ENCODE peak calls at places on chromosomes 16 and 17, in eight cellular contexts. D is NCI-H1436; Z is CD8-positive, alpha-beta memory T cell; P is Ammon's horn; C is thoracic aorta; J is effector CD4-positive, alpha-beta T cell; E is right cardiac atrium; F is stimulated activated CD8-positive, alpha-beta memory T cell treated with anti-CD3 and anti-CD28 coated beads, Interleukin-7, amount 100 ng/mL, for 1 hour. I is an unnamed sample.

GRCh38 chr17:15273141-15273793 is 8.1 kb upstream of the PMP22 start:
- DNase-seq in D (no peak), Z (no peak), P (no peak), C (no peak), J (no peak), E (no peak), F (no peak), I (no peak)

GRCh38 chr16:1102921-1103648 is 7.0 kb upstream of the C1QTNF8 start:
- DNase-seq in D (peak; percentile 51), Z (peak; percentile 58), P (peak; percentile 21), C (no peak), J (peak; percentile 54), E (peak; percentile 88), F (peak; percentile 41), I (peak; percentile 69)

GRCh38 chr17:59413014-59413725 is 81.7 kb downstream of the YPEL2 start:
- DNase-seq in D (no peak), Z (no peak), P (no peak), C (no peak), J (no peak), E (no peak), F (no peak), I (no peak)

GRCh38 chr17:1087381-1088241 is 90.7 kb downstream of the TIMM22 start:
- DNase-seq in D (peak; percentile 75), Z (no peak), P (peak; percentile 76), C (peak; percentile 48), J (no peak), E (peak; percentile 86), F (no peak), I (peak; percentile 83)

GRCh38 chr17:61335105-61335844 is 64.4 kb upstream of the TBX2 start:
- DNase-seq in D (no peak), Z (no peak), P (no peak), C (no peak), J (no peak), E (no peak), F (no peak), I (no peak)

GRCh38 chr17:9982159-9982558 is 77.1 kb upstream of the RCVRN start:
- DNase-seq in D (no peak), Z (no peak), P (no peak), C (no peak), J (no peak), E (no peak), F (no peak), I (no peak)

GRCh38 chr16:3637371-3637923 is 17.0 kb upstream of the DNASE1 start:
- DNase-seq in D (no peak), Z (no peak), P (no peak), C (no peak), J (no peak), E (no peak), F (no peak), I (no peak)

GRCh38 chr17:31571124-31571892 is 179.8 kb downstream of the RAB11FIP4 start:
- DNase-seq in D (no peak), Z (no peak), P (no peak), C (peak; percentile 81), J (no peak), E (peak; percentile 96), F (no peak), I (no peak)

GRCh38 chr17:29149431-29150064 is 30.6 kb downstream of the MYO18A start:
- DNase-seq in D (peak; percentile 20), Z (peak; percentile 20), P (no peak), C (no peak), J (no peak), E (peak; percentile 70), F (no peak), I (no peak)

GRCh38 chr17:42002175-42002791 is 15.0 kb downstream of the DNAJC7 start:
- DNase-seq in D (no peak), Z (no peak), P (no peak), C (no peak), J (no peak), E (no peak), F (no peak), I (no peak)

GRCh38 chr17:39146273-39146672 is 5.2 kb downstream of the PLXDC1 start:
- DNase-seq in D (no peak), Z (no peak), P (no peak), C (no peak), J (no peak), E (no peak), F (no peak), I (no peak)

GRCh38 chr16:3488801-3489200 is 6.5 kb downstream of the C16orf90 start:
- DNase-seq in D (no peak), Z (no peak), P (no peak), C (no peak), J (no peak), E (peak; percentile 33), F (no peak), I (no peak)

GRCh38 chr16:49281843-49282642 is 405 bp upstream of the CBLN1 start:
- DNase-seq in D (peak; percentile 93), Z (no peak), P (peak; percentile 93), C (no peak), J (no peak), E (peak; percentile 91), F (no peak), I (peak; percentile 89)

GRCh38 chr17:39652635-39653315 is 12.4 kb upstream of the TCAP start:
- DNase-seq in D (no peak), Z (no peak), P (peak; percentile 89), C (no peak), J (no peak), E (no peak), F (no peak), I (no peak)

GRCh38 chr17:39486242-39486641 is 25.0 kb downstream of the CDK12 start:
- DNase-seq in D (no peak), Z (no peak), P (no peak), C (no peak), J (no peak), E (no peak), F (no peak), I (no peak)

GRCh38 chr17:63405741-63406261 is 40.3 kb downstream of the CYB561 start:
- DNase-seq in D (peak; percentile 49), Z (no peak), P (peak; percentile 63), C (no peak), J (no peak), E (no peak), F (no peak), I (no peak)

I was measured in lower lobe of right lung.